ENCODE peak calls at places on chromosome 19, in four cellular contexts. M, Y, K and W are unnamed samples. For H3K79me2, the result is how much of the 10 kb centered on the place peaks cover.

GRCh38 chr19:46284635-46285034 is 12.2 kb upstream of the HIF3A start:
- DNase-seq in K (no peak), Y (no peak), M (no peak), W (no peak)

GRCh38 chr19:4272894-4273293 is 6.2 kb upstream of the SHD start:
- DNase-seq in K (no peak), Y (no peak), M (no peak), W (no peak)

GRCh38 chr19:3047307-3048189 is 14.7 kb downstream of the TLE5 start:
- DNase-seq in Y (peak), M (peak), K (peak), W (peak)

GRCh38 chr19:44948237-44948636 is 2.4 kb downstream of the APOC2 start:
- DNase-seq in Y (no peak), M (no peak), K (no peak), W (no peak)

GRCh38 chr19:30711296-30711695 is 339.1 kb downstream of the ZNF536 start:
- DNase-seq in K (no peak), M (peak), Y (no peak), W (no peak)

GRCh38 chr19:42267644-42268141 is 1.4 kb upstream of the CIC start:
- DNase-seq in Y (no peak), K (no peak), M (no peak), W (no peak)

GRCh38 chr19:11115895-11116446 is 26.7 kb downstream of the LDLR start:
- DNase-seq in Y (no peak), K (no peak), M (no peak), W (no peak)

GRCh38 chr19:58577581-58578429 is 4.7 kb upstream of the MZF1 start:
- DNase-seq in K (no peak), Y (no peak), M (no peak), W (no peak)

GRCh38 chr19:44113138-44113783 is at the start of gene ZNF225:
- DNase-seq in Y (peak), K (peak), M (peak), W (peak)

GRCh38 chr19:38785187-38785699 is 3.8 kb upstream of the LGALS7B start:
- DNase-seq in Y (no peak), K (no peak), M (no peak), W (no peak)

GRCh38 chr19:45256836-45257235 is 5.8 kb downstream of the MARK4 start:
- DNase-seq in K (no peak), M (no peak), Y (no peak), W (no peak)

GRCh38 chr19:39168258-39169142 is 28.3 kb upstream of the NCCRP1 start:
- DNase-seq in K (no peak), Y (no peak), M (no peak), W (no peak)

GRCh38 chr19:38304866-38305429 is 897 bp downstream of the C19orf33 start:
- DNase-seq in M (peak), Y (no peak), K (peak), W (no peak)

GRCh38 chr19:39438270-39438934 is 2.7 kb upstream of the RPS16 start:
- DNase-seq in M (no peak), K (peak), Y (no peak), W (no peak)

GRCh38 chr19:55368106-55368505 is 2.2 kb downstream of the IL11 start:
- DNase-seq in M (no peak), K (no peak), Y (no peak), W (no peak)

GRCh38 chr19:55368701-55369563 is 1.3 kb downstream of the IL11 start:
- DNase-seq in M (peak), K (peak), Y (no peak), W (peak)

GRCh38 chr19:55372316-55373081 is 2.2 kb upstream of the IL11 start:
- DNase-seq in Y (no peak), K (no peak), M (no peak), W (peak)

GRCh38 chr19:55370305-55370988 is at the start of gene IL11:
- DNase-seq in Y (no peak), K (no peak), M (no peak), W (peak)

GRCh38 chr19:55369651-55370304 is 485 bp downstream of the IL11 start:
- DNase-seq in K (peak), Y (peak), M (peak), W (peak)
- TF ChIP-seq EZH2 in K (no peak), Y (no peak), M (no peak), W (no peak)

GRCh38 chr19:33723512-33723911 is 73.2 kb upstream of the KCTD15 start:
- DNase-seq in Y (no peak), K (no peak), M (no peak), W (no peak)
- H3K79me2 ChIP-seq in Y (under half), K (under half), M (under half), W (under half)

DNA sequence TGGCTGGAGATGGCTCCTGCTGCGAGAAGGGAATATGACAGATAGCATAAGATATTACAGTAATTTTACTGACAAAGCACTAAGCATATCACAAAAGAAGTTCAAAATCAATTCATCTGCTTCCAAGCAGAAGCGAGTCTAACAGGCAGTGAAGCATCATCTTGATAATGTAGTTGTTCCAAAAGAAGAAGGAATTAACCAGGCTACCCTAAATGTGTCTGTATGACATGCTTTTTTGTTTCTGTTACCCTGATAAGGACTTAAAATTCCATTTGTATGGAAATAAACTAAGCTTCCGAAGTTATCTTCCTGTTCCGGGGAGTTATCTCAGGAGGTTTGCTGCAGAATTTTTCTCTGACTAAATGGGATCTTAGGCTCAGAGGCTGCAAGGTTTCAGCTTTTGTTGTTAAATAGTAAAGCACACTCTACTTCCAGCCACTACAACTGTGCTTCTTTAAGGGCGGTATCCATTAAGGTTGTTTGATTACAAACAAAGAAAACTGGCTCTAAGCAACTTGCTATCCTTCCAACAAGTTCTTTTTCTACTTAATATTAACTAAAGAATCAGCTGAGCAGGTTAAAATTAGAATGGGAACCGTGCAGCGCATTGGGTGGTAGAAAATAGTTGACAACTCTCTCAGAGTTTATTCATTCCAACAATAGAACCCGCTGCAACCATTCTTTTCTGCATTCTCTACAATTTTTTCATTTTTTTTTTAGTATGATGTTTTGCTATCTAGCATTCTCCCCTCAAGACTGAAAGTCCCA is 607.3 kb downstream of the UQCRFS1 start:
- DNase-seq in K (no peak), Y (no peak), M (no peak), W (no peak)
- TF ChIP-seq EZH2 in K (no peak), Y (no peak), M (no peak), W (no peak)

GRCh38 chr19:34411216-34411615 is 7.0 kb downstream of the PDCD2L start:
- DNase-seq in K (no peak), M (no peak), Y (no peak), W (no peak)
- H3K79me2 ChIP-seq in K (under half), M (under half), Y (under half), W (under half)

GRCh38 chr19:17450264-17451075 is 2.0 kb upstream of the TMEM221 start:
- DNase-seq in M (no peak), Y (no peak), K (peak), W (no peak)

GRCh38 chr19:17451820-17452219 is 3.4 kb upstream of the TMEM221 start:
- DNase-seq in Y (no peak), K (no peak), M (no peak), W (no peak)

GRCh38 chr19:17445526-17446165 is 2.8 kb downstream of the TMEM221 start:
- DNase-seq in Y (no peak), K (no peak), M (no peak), W (no peak)

GRCh38 chr19:17448190-17448967 is at the start of gene TMEM221:
- DNase-seq in K (no peak), M (peak), Y (no peak), W (no peak)

GRCh38 chr19:17447704-17448189 is 721 bp downstream of the TMEM221 start:
- DNase-seq in Y (no peak), K (no peak), M (no peak), W (no peak)
- TF ChIP-seq EZH2 in Y (peak), K (no peak), M (no peak), W (peak)

DNA sequence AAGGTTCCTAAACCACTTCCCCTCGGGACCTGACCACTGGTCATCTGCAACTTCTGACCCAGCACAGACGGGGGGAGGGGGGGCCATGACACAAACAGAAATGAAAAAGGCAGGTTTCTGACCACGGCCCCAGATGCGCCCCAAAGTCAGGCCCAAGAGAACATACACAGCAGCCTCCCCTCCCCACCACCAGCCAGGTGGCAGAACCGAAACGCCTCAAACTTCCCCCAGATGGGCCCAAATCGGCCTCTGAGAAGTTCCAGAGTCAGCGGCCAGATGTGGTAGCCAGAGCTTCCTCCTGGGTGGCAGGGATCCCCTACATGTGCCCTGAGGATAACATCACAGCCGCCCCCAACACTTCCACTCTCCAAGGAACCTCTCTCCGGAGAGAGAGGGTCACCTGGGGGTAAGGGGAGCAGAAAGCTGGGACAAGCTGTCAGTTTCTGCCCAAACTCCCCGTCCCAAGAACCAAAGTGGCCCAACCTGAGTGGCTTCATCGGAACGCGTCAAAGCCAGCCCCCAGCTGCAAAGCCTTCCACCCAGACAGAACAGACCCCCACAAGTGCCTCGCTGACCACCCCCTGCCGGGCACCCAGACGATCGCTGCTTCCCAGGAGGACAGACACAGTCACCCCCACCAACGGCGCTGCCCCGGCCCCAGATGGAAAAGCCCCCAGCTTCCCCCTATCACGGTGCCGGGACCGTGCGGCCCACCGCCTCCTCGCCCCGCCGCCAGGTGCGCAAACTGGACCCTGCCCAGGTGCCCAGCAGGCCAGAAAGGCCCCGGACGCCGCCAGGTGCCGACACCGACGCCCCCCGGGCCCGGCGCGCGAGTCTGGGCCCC is 800 bp downstream of the ELL start:
- DNase-seq in M (peak), Y (no peak), K (no peak), W (no peak)
- H3K79me2 ChIP-seq in M (under half), Y (half or more), K (half or more), W (half or more)